ENCODE peak calls at places on chromosomes 1 and 21, in four cellular contexts. P is CD4-positive, alpha-beta T cell; T is AG10803; X is kidney glomerular epithelial cell. Z is an unnamed sample.

GRCh38 chr1:207917086-207917485 is 6.2 kb upstream of the CD34 start:
- DNase-seq in P (no peak), T (no peak), X (no peak), Z (no peak)

GRCh38 chr1:147515046-147515869 is 26.0 kb upstream of the BCL9 start:
- DNase-seq in P (no peak), T (peak), X (peak), Z (peak)

GRCh38 chr1:241902376-241903067 is 54.5 kb downstream of the EXO1 start:
- DNase-seq in P (no peak), T (peak), X (no peak), Z (no peak)

GRCh38 chr1:174976436-174977107 is 23.2 kb upstream of the CACYBP start:
- DNase-seq in P (no peak), T (peak), X (peak), Z (no peak)

GRCh38 chr1:39130297-39130696 is 74.2 kb upstream of the MACF1 start:
- DNase-seq in P (no peak), T (peak), X (peak), Z (peak)

GRCh38 chr21:17667256-17667655 is 54.6 kb upstream of the BTG3 start:
- DNase-seq in P (no peak), T (no peak), X (no peak), Z (no peak)

GRCh38 chr1:198756470-198756869 is 117.6 kb downstream of the PTPRC start:
- DNase-seq in P (no peak), T (peak), X (no peak), Z (peak)

GRCh38 chr21:41847066-41847804 is 31.9 kb downstream of the PRDM15 start:
- DNase-seq in P (no peak), T (peak), X (no peak), Z (no peak)

GRCh38 chr1:154963643-154964042 is 2.1 kb upstream of the PYGO2 start:
- DNase-seq in P (no peak), T (no peak), X (no peak), Z (no peak)

GRCh38 chr1:192805832-192806323 is 3.0 kb upstream of the RGS2 start:
- DNase-seq in P (no peak), T (peak), X (peak), Z (peak)

GRCh38 chr1:240399381-240399780 is 212.6 kb downstream of the GREM2 start:
- DNase-seq in P (no peak), T (peak), X (peak), Z (no peak)

GRCh38 chr1:184866991-184867788 is 107.1 kb downstream of the NIBAN1 start:
- DNase-seq in P (peak), T (peak), X (peak), Z (no peak)

GRCh38 chr21:44920694-44921604 is at the start of gene ITGB2:
- DNase-seq in P (peak), T (no peak), X (no peak), Z (no peak)

GRCh38 chr21:44592446-44593365 is at the start of gene KRTAP10-6:
- DNase-seq in P (no peak), T (no peak), X (no peak), Z (no peak)

GRCh38 chr1:40036574-40036973 is 4.0 kb upstream of the CAP1 start:
- DNase-seq in P (no peak), T (peak), X (no peak), Z (no peak)

GRCh38 chr1:200892546-200892945 is 2.2 kb upstream of the INAVA start:
- DNase-seq in P (no peak), T (no peak), X (no peak), Z (no peak)

GRCh38 chr1:33346921-33347649 is 26.2 kb upstream of the A3GALT2 start:
- DNase-seq in P (no peak), T (peak), X (peak), Z (peak)

GRCh38 chr1:43531453-43531905 is 796 bp downstream of the PTPRF start:
- DNase-seq in P (no peak), T (peak), X (no peak), Z (no peak)

GRCh38 chr1:112544753-112545152 is 36.0 kb downstream of the WNT2B start:
- DNase-seq in P (no peak), T (peak), X (peak), Z (no peak)

GRCh38 chr1:36653850-36654249 is 171.1 kb upstream of the CSF3R start:
- DNase-seq in P (no peak), T (peak), X (no peak), Z (no peak)

GRCh38 chr1:10033359-10033845 is 644 bp downstream of the UBE4B start:
- DNase-seq in P (no peak), T (peak), X (peak), Z (no peak)

Z was measured in NCI-H460.